ENCODE peak calls at places on chromosomes 11 and 22, in eight cellular contexts. E, P, W, A, X, R, V and H are unnamed samples.
A peak's percentile ranks its signal among the peaks of the same experiment; 100 is the strongest.

GRCh38 chr22:18000441-18001039 is 23.8 kb downstream of the MICAL3 start:
- DNase-seq in E (no peak), P (no peak), W (peak; percentile 53), A (no peak), X (peak; percentile 34), R (peak; percentile 72), V (no peak), H (peak; percentile 45)

GRCh38 chr11:19218801-19219460 is 17.1 kb upstream of the CSRP3 start:
- DNase-seq in E (no peak), P (no peak), W (no peak), A (no peak), X (no peak), R (no peak), V (no peak), H (peak; percentile 17)

GRCh38 chr22:24681236-24681635 is 78.2 kb downstream of the GGT1 start:
- DNase-seq in E (no peak), P (no peak), W (no peak), A (no peak), X (no peak), R (no peak), V (no peak), H (no peak)

GRCh38 chr11:111440416-111441205 is 61.5 kb upstream of the POU2AF1 start:
- DNase-seq in E (no peak), P (no peak), W (no peak), A (no peak), X (no peak), R (no peak), V (no peak), H (peak; percentile 89)

GRCh38 chr22:37726240-37726887 is 29.5 kb downstream of the TRIOBP start:
- DNase-seq in E (no peak), P (no peak), W (no peak), A (no peak), X (no peak), R (no peak), V (no peak), H (peak; percentile 11)

GRCh38 chr11:14045417-14045816 is 82.9 kb downstream of the SPON1 start:
- DNase-seq in E (no peak), P (no peak), W (no peak), A (no peak), X (no peak), R (no peak), V (no peak), H (no peak)

GRCh38 chr11:122069946-122070345 is 46.1 kb downstream of the BLID start:
- DNase-seq in E (no peak), P (no peak), W (peak; percentile 91), A (peak; percentile 52), X (no peak), R (peak; percentile 49), V (peak; percentile 22), H (peak; percentile 96)

GRCh38 chr11:69430566-69430965 is 50.9 kb upstream of the LINC01488 start:
- DNase-seq in E (no peak), P (no peak), W (peak; percentile 25), A (peak; percentile 62), X (no peak), R (no peak), V (no peak), H (no peak)

GRCh38 chr11:117828641-117829368 is 4.3 kb upstream of the FXYD2 start:
- DNase-seq in E (no peak), P (no peak), W (peak; percentile 79), A (peak; percentile 70), X (peak; percentile 84), R (no peak), V (no peak), H (peak; percentile 61)

GRCh38 chr22:50473088-50473487 is 1.7 kb downstream of the SBF1 start:
- DNase-seq in E (no peak), P (no peak), W (no peak), A (no peak), X (peak; percentile 45), R (peak; percentile 57), V (no peak), H (peak; percentile 28)

GRCh38 chr11:119266063-119266462 is 50.9 kb downstream of the MCAM start:
- DNase-seq in E (no peak), P (no peak), W (no peak), A (no peak), X (no peak), R (no peak), V (no peak), H (no peak)

GRCh38 chr22:36659762-36660509 is 43.6 kb downstream of the CACNG2 start:
- DNase-seq in E (no peak), P (no peak), W (peak; percentile 97), A (peak; percentile 91), X (peak; percentile 32), R (no peak), V (no peak), H (peak; percentile 80)

GRCh38 chr11:122717264-122717867 is 61.8 kb downstream of the UBASH3B start:
- DNase-seq in E (no peak), P (no peak), W (no peak), A (no peak), X (no peak), R (no peak), V (no peak), H (no peak)

GRCh38 chr22:19525116-19525660 is 978 bp upstream of the CLDN5 start:
- DNase-seq in E (no peak), P (no peak), W (no peak), A (no peak), X (no peak), R (no peak), V (no peak), H (no peak)

GRCh38 chr11:70090989-70091388 is 12.9 kb downstream of the ANO1 start:
- DNase-seq in E (no peak), P (no peak), W (peak; percentile 69), A (no peak), X (no peak), R (no peak), V (no peak), H (no peak)

GRCh38 chr11:72334651-72335050 is 90.7 kb upstream of the PHOX2A start:
- DNase-seq in E (no peak), P (no peak), W (no peak), A (no peak), X (no peak), R (no peak), V (no peak), H (no peak)

GRCh38 chr11:48109046-48109666 is 107.5 kb upstream of the OR4B1 start:
- DNase-seq in E (peak; percentile 63), P (no peak), W (no peak), A (peak; percentile 70), X (no peak), R (no peak), V (no peak), H (peak; percentile 79)

GRCh38 chr22:38742176-38742942 is 13.4 kb downstream of the SUN2 start:
- DNase-seq in E (no peak), P (no peak), W (no peak), A (no peak), X (no peak), R (no peak), V (no peak), H (no peak)

GRCh38 chr11:133934599-133935550 is 21.9 kb downstream of the IGSF9B start:
- DNase-seq in E (no peak), P (no peak), W (no peak), A (peak; percentile 91), X (no peak), R (no peak), V (no peak), H (peak; percentile 32)

GRCh38 chr22:23099525-23099792 is 29.1 kb downstream of the GNAZ start:
- DNase-seq in E (no peak), P (no peak), W (no peak), A (no peak), X (no peak), R (no peak), V (no peak), H (no peak)

GRCh38 chr11:72840780-72841179 is 26.6 kb downstream of the ATG16L2 start:
- DNase-seq in E (no peak), P (no peak), W (no peak), A (peak; percentile 33), X (no peak), R (no peak), V (no peak), H (no peak)

GRCh38 chr11:119320593-119321524 is 3.9 kb upstream of the MCAM start:
- DNase-seq in E (no peak), P (no peak), W (peak; percentile 80), A (no peak), X (peak; percentile 43), R (peak; percentile 77), V (no peak), H (peak; percentile 79)

GRCh38 chr11:70568504-70569172 is 170.3 kb downstream of the CTTN start:
- DNase-seq in E (no peak), P (no peak), W (peak; percentile 74), A (peak; percentile 79), X (no peak), R (peak; percentile 74), V (peak; percentile 61), H (no peak)

GRCh38 chr11:1921576-1922141 is 2.2 kb downstream of the TNNT3 start:
- DNase-seq in E (no peak), P (no peak), W (peak; percentile 61), A (no peak), X (no peak), R (no peak), V (no peak), H (no peak)

GRCh38 chr11:83070044-83070877 is 1.4 kb downstream of the RAB30 start:
- DNase-seq in E (no peak), P (no peak), W (no peak), A (peak; percentile 72), X (no peak), R (peak; percentile 80), V (peak; percentile 57), H (no peak)

GRCh38 chr11:19734171-19734570 is 21.5 kb downstream of the NAV2 start:
- DNase-seq in E (no peak), P (no peak), W (no peak), A (no peak), X (no peak), R (no peak), V (no peak), H (no peak)

GRCh38 chr11:27701262-27702105 is 1.2 kb upstream of the BDNF start:
- DNase-seq in E (no peak), P (no peak), W (no peak), A (peak; percentile 42), X (no peak), R (peak; percentile 20), V (no peak), H (peak; percentile 62)

GRCh38 chr11:371716-372590 is 2.7 kb downstream of the B4GALNT4 start:
- DNase-seq in E (no peak), P (no peak), W (no peak), A (no peak), X (no peak), R (no peak), V (no peak), H (no peak)

GRCh38 chr22:48205790-48206189 is 1443.3 kb downstream of the TBC1D22A start:
- DNase-seq in E (no peak), P (no peak), W (no peak), A (no peak), X (no peak), R (no peak), V (no peak), H (no peak)

GRCh38 chr11:8649361-8649760 is 33.1 kb downstream of the TRIM66 start:
- DNase-seq in E (no peak), P (no peak), W (no peak), A (peak; percentile 78), X (no peak), R (no peak), V (no peak), H (no peak)

GRCh38 chr11:105935791-105936190 is 86.2 kb downstream of the MSANTD4 start:
- DNase-seq in E (peak; percentile 30), P (no peak), W (no peak), A (peak; percentile 77), X (no peak), R (peak; percentile 21), V (no peak), H (peak; percentile 42)

GRCh38 chr11:64759131-64759721 is 548 bp downstream of the PYGM start:
- DNase-seq in E (no peak), P (no peak), W (no peak), A (no peak), X (no peak), R (no peak), V (no peak), H (no peak)

GRCh38 chr11:100760766-100761165 is 73.7 kb downstream of the ARHGAP42 start:
- DNase-seq in E (no peak), P (no peak), W (no peak), A (no peak), X (no peak), R (no peak), V (no peak), H (no peak)

GRCh38 chr22:22855617-22856308 is 31.9 kb upstream of the IGLL5 start:
- DNase-seq in E (no peak), P (no peak), W (no peak), A (peak; percentile 1), X (no peak), R (peak; percentile 75), V (no peak), H (peak; percentile 5)